ENCODE peak calls at places on chromosomes 11 and 22, in seven cellular contexts. E, V, S, Y, W, K and T are unnamed samples.

GRCh38 chr11:69603163-69603836 is 37.7 kb upstream of the CCND1 start:
- DNase-seq in E (no peak), V (no peak), S (no peak), Y (no peak), W (no peak), K (no peak), T (no peak)

GRCh38 chr11:109423114-109423859 is 1.3 kb downstream of the C11orf87 start:
- DNase-seq in E (no peak), V (no peak), S (no peak), Y (no peak), W (peak), K (peak), T (no peak)

GRCh38 chr22:25806579-25806978 is 64.6 kb downstream of the MYO18B start:
- DNase-seq in E (no peak), V (no peak), S (no peak), Y (no peak), W (no peak), K (no peak), T (no peak)

GRCh38 chr11:68014157-68014965 is 4.2 kb downstream of the ALDH3B1 start:
- DNase-seq in E (peak), V (peak), S (no peak), Y (no peak), W (peak), K (no peak), T (no peak)

GRCh38 chr11:6812391-6813005 is 13.0 kb upstream of the OR6A2 start:
- DNase-seq in E (no peak), V (peak), S (peak), Y (peak), W (peak), K (peak), T (no peak)

GRCh38 chr11:3169235-3169951 is 4.3 kb upstream of the OSBPL5 start:
- DNase-seq in E (peak), V (no peak), S (no peak), Y (no peak), W (peak), K (no peak), T (peak)

GRCh38 chr11:15714641-15715399 is 600.1 kb downstream of the INSC start:
- DNase-seq in E (no peak), V (no peak), S (no peak), Y (no peak), W (no peak), K (no peak), T (no peak)

GRCh38 chr11:107853070-107853469 is 5.5 kb downstream of the SLC35F2 start:
- DNase-seq in E (no peak), V (no peak), S (no peak), Y (no peak), W (no peak), K (no peak), T (no peak)

GRCh38 chr11:123560001-123560400 is 94.4 kb downstream of the SCN3B start:
- DNase-seq in E (peak), V (no peak), S (no peak), Y (no peak), W (peak), K (peak), T (peak)

GRCh38 chr11:119192111-119192510 is 6.8 kb downstream of the NHERF4 start:
- DNase-seq in E (no peak), V (no peak), S (no peak), Y (no peak), W (no peak), K (no peak), T (no peak)

GRCh38 chr11:68632802-68633201 is 51.5 kb upstream of the GAL start:
- DNase-seq in E (no peak), V (peak), S (no peak), Y (peak), W (peak), K (no peak), T (no peak)

GRCh38 chr22:50441428-50441993 is 33.3 kb downstream of the SBF1 start:
- DNase-seq in E (no peak), V (no peak), S (no peak), Y (no peak), W (no peak), K (no peak), T (no peak)

GRCh38 chr11:117011541-117011908 is 86.7 kb downstream of the SIK3 start:
- DNase-seq in E (no peak), V (no peak), S (no peak), Y (no peak), W (no peak), K (no peak), T (no peak)

GRCh38 chr22:47277001-47277400 is 514.6 kb downstream of the TBC1D22A start:
- DNase-seq in E (no peak), V (no peak), S (no peak), Y (no peak), W (no peak), K (no peak), T (no peak)

GRCh38 chr11:130211781-130212401 is 52.3 kb downstream of the ST14 start:
- DNase-seq in E (no peak), V (no peak), S (no peak), Y (no peak), W (no peak), K (peak), T (no peak)

GRCh38 chr11:118313242-118313641 is 8.7 kb downstream of the CD3E start:
- DNase-seq in E (no peak), V (no peak), S (no peak), Y (no peak), W (no peak), K (no peak), T (no peak)

GRCh38 chr11:67120881-67121710 is 2.0 kb downstream of the KDM2A start:
- DNase-seq in E (no peak), V (peak), S (no peak), Y (no peak), W (peak), K (peak), T (no peak)

GRCh38 chr22:49525776-49526535 is 301.7 kb downstream of the BRD1 start:
- DNase-seq in E (no peak), V (no peak), S (no peak), Y (no peak), W (no peak), K (no peak), T (no peak)

GRCh38 chr11:134514354-134514951 is 102.4 kb upstream of the B3GAT1 start:
- DNase-seq in E (peak), V (no peak), S (no peak), Y (no peak), W (no peak), K (no peak), T (no peak)

GRCh38 chr22:21447694-21448402 is 19.3 kb upstream of the TMEM191C start:
- DNase-seq in E (no peak), V (no peak), S (no peak), Y (no peak), W (no peak), K (no peak), T (no peak)

GRCh38 chr11:116605543-116605942 is 167.2 kb downstream of the BUD13 start:
- DNase-seq in E (no peak), V (peak), S (no peak), Y (no peak), W (peak), K (peak), T (no peak)

GRCh38 chr11:2581151-2581930 is 118.5 kb downstream of the KCNQ1OT1 start:
- DNase-seq in E (no peak), V (no peak), S (no peak), Y (no peak), W (no peak), K (no peak), T (peak)

GRCh38 chr11:128054323-128054910 is 532.9 kb downstream of the ETS1 start:
- DNase-seq in E (no peak), V (no peak), S (no peak), Y (no peak), W (peak), K (no peak), T (no peak)

GRCh38 chr11:19988598-19988997 is 171.7 kb downstream of the DBX1 start:
- DNase-seq in E (peak), V (no peak), S (no peak), Y (no peak), W (peak), K (no peak), T (peak)

GRCh38 chr11:61657566-61657965 is 22.6 kb upstream of the DAGLA start:
- DNase-seq in E (no peak), V (no peak), S (no peak), Y (no peak), W (no peak), K (no peak), T (no peak)

GRCh38 chr11:12765428-12765827 is 91.2 kb downstream of the TEAD1 start:
- DNase-seq in E (peak), V (no peak), S (no peak), Y (no peak), W (peak), K (no peak), T (peak)

GRCh38 chr22:48713266-48714205 is 1114.1 kb downstream of the BRD1 start:
- DNase-seq in E (no peak), V (no peak), S (no peak), Y (no peak), W (no peak), K (no peak), T (peak)